ENCODE peak calls at places on chromosomes 6 and 20, in ten cellular contexts. X is neural progenitor cell, Y is heart left ventricle, A is A549, W is nephron progenitor cell, S is fibroblast of mammary gland, C is glutamatergic neuron, L is Peyer's patch, O is GM13977, E is heart right ventricle. K is an unnamed sample.

GRCh38 chr6:23690650-23691049 is 435.4 kb upstream of the NRSN1 start:
- DNase-seq in X (no peak), Y (no peak), A (no peak), W (no peak), S (no peak), C (no peak), L (no peak), O (no peak), E (no peak), K (no peak)

GRCh38 chr6:34017106-34017805 is 128.6 kb downstream of the GRM4 start:
- DNase-seq in X (no peak), Y (no peak), A (no peak), W (no peak), S (no peak), C (no peak), L (no peak), O (no peak), E (no peak), K (no peak)

GRCh38 chr6:79544939-79545450 is 7.8 kb upstream of the LCA5 start:
- DNase-seq in X (peak), Y (peak), A (peak), W (peak), S (peak), C (peak), L (no peak), O (peak), E (peak), K (peak)

GRCh38 chr20:21124190-21124589 is 1.7 kb upstream of the KIZ start:
- DNase-seq in X (no peak), Y (no peak), A (no peak), W (no peak), S (no peak), C (no peak), L (no peak), O (no peak), E (no peak), K (no peak)

GRCh38 chr6:56742122-56742791 is 99.6 kb upstream of the DST start:
- DNase-seq in X (no peak), Y (no peak), A (no peak), W (no peak), S (peak), C (no peak), L (no peak), O (no peak), E (no peak), K (no peak)

GRCh38 chr6:35719830-35720733 is 16.8 kb upstream of the ARMC12 start:
- DNase-seq in X (peak), Y (peak), A (no peak), W (peak), S (no peak), C (peak), L (peak), O (peak), E (peak), K (peak)

GRCh38 chr6:1894954-1895353 is 285.2 kb downstream of the FOXC1 start:
- DNase-seq in X (no peak), Y (no peak), A (no peak), W (no peak), S (no peak), C (no peak), L (no peak), O (no peak), E (no peak), K (no peak)

GRCh38 chr6:41713161-41713649 is 22.2 kb downstream of the TFEB start:
- DNase-seq in X (no peak), Y (peak), A (peak), W (no peak), S (no peak), C (no peak), L (no peak), O (no peak), E (peak), K (no peak)

GRCh38 chr20:1890469-1891262 is 4.5 kb upstream of the SIRPA start:
- DNase-seq in X (no peak), Y (peak), A (no peak), W (no peak), S (no peak), C (no peak), L (no peak), O (no peak), E (no peak), K (no peak)

GRCh38 chr6:20350215-20350614 is 51.5 kb upstream of the E2F3 start:
- DNase-seq in X (peak), Y (no peak), A (no peak), W (no peak), S (no peak), C (no peak), L (no peak), O (no peak), E (no peak), K (peak)

GRCh38 chr6:101878554-101879276 is 485.2 kb downstream of the GRIK2 start:
- DNase-seq in X (no peak), Y (no peak), A (no peak), W (no peak), S (no peak), C (no peak), L (no peak), O (no peak), E (no peak), K (no peak)

GRCh38 chr20:10316582-10316981 is 98.0 kb downstream of the SNAP25 start:
- DNase-seq in X (no peak), Y (no peak), A (no peak), W (no peak), S (no peak), C (no peak), L (no peak), O (no peak), E (no peak), K (no peak)

GRCh38 chr6:43779864-43780260 is 9.9 kb downstream of the VEGFA start:
- DNase-seq in X (no peak), Y (peak), A (no peak), W (no peak), S (no peak), C (no peak), L (no peak), O (no peak), E (no peak), K (no peak)

GRCh38 chr6:15329154-15329781 is 83.4 kb downstream of the JARID2 start:
- DNase-seq in X (peak), Y (peak), A (no peak), W (no peak), S (peak), C (no peak), L (no peak), O (no peak), E (no peak), K (no peak)

GRCh38 chr20:2168946-2169345 is 67.3 kb downstream of the STK35 start:
- DNase-seq in X (no peak), Y (no peak), A (no peak), W (no peak), S (no peak), C (no peak), L (no peak), O (no peak), E (no peak), K (no peak)

GRCh38 chr6:42142118-42142835 is at the start of gene C6orf132:
- DNase-seq in X (peak), Y (peak), A (no peak), W (peak), S (no peak), C (peak), L (no peak), O (no peak), E (no peak), K (peak)

GRCh38 chr6:41097467-41098090 is 24.8 kb downstream of the NFYA start:
- DNase-seq in X (no peak), Y (no peak), A (no peak), W (no peak), S (no peak), C (no peak), L (no peak), O (no peak), E (no peak), K (no peak)

GRCh38 chr6:158631678-158632537 is 12.6 kb downstream of the DYNLT1 start:
- DNase-seq in X (no peak), Y (peak), A (peak), W (no peak), S (peak), C (no peak), L (no peak), O (no peak), E (peak), K (peak)

GRCh38 chr20:51447097-51447764 is 95.3 kb downstream of the NFATC2 start:
- DNase-seq in X (peak), Y (peak), A (peak), W (no peak), S (peak), C (no peak), L (peak), O (no peak), E (peak), K (no peak)

GRCh38 chr6:44629636-44630035 is 242.1 kb downstream of the CDC5L start:
- DNase-seq in X (no peak), Y (no peak), A (no peak), W (no peak), S (no peak), C (no peak), L (no peak), O (no peak), E (no peak), K (no peak)

GRCh38 chr6:6246539-6246938 is 73.9 kb downstream of the F13A1 start:
- DNase-seq in X (no peak), Y (no peak), A (no peak), W (no peak), S (no peak), C (peak), L (no peak), O (no peak), E (no peak), K (no peak)

GRCh38 chr6:40427196-40427595 is 160.0 kb downstream of the LRFN2 start:
- DNase-seq in X (no peak), Y (no peak), A (no peak), W (no peak), S (no peak), C (no peak), L (no peak), O (no peak), E (no peak), K (no peak)

DNA sequence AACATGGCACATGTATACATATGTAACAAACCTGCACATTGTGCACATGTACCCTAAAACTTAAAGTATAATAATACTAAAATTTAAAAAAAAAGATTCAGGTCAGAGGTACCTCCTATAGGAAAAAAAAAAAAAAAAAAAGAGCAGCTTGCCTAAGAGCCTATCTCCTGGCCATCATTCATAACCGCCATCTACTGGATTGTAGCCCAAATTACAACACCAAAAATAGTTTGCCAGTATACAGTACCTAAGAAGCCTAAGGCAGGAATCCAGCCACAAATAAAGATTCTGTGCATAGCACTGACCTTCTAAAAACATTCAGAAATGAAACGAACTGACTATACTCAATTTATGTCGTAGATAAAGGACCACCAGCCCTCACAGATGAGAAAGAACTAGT is 438.4 kb upstream of the ADGRB3 start:
- DNase-seq in X (peak), Y (no peak), A (no peak), W (no peak), S (peak), C (no peak), L (no peak), O (no peak), E (no peak), K (no peak)
- TF ChIP-seq CTCF in X (peak), Y (no peak), A (no peak), W (no peak), S (peak), C (peak), L (no peak), O (peak), E (no peak), K (peak)

GRCh38 chr6:139165324-139165723 is 30.4 kb downstream of the HECA start:
- DNase-seq in X (no peak), Y (no peak), A (no peak), W (no peak), S (no peak), C (no peak), L (no peak), O (no peak), E (no peak), K (no peak)
- TF ChIP-seq CTCF in X (no peak), Y (no peak), A (no peak), W (no peak), S (no peak), C (no peak), L (no peak), O (no peak), E (no peak), K (no peak)

GRCh38 chr20:32021091-32021490 is 10.9 kb downstream of the CCM2L start:
- DNase-seq in X (no peak), Y (no peak), A (no peak), W (no peak), S (no peak), C (no peak), L (no peak), O (no peak), E (no peak), K (no peak)

GRCh38 chr20:32019563-32020463 is 9.6 kb downstream of the CCM2L start:
- DNase-seq in X (no peak), Y (no peak), A (no peak), W (no peak), S (no peak), C (no peak), L (no peak), O (no peak), E (no peak), K (no peak)

GRCh38 chr20:32018269-32019155 is 8.3 kb downstream of the CCM2L start:
- DNase-seq in X (peak), Y (peak), A (peak), W (peak), S (no peak), C (peak), L (peak), O (peak), E (peak), K (peak)

GRCh38 chr20:32019156-32019510 is 8.9 kb downstream of the CCM2L start:
- DNase-seq in X (peak), Y (no peak), A (peak), W (peak), S (no peak), C (no peak), L (no peak), O (no peak), E (no peak), K (peak)

GRCh38 chr20:32017711-32018251 is 7.5 kb downstream of the CCM2L start:
- DNase-seq in X (peak), Y (no peak), A (peak), W (peak), S (no peak), C (peak), L (peak), O (peak), E (no peak), K (peak)
- TF ChIP-seq CTCF in X (peak), Y (no peak), A (no peak), W (no peak), S (no peak), C (peak), L (peak), O (peak), E (no peak), K (peak)

GRCh38 chr6:30227242-30227722 is 14.1 kb upstream of the TRIM26 start:
- DNase-seq in X (no peak), Y (no peak), A (no peak), W (no peak), S (no peak), C (no peak), L (no peak), O (no peak), E (no peak), K (no peak)

GRCh38 chr6:30234361-30234760 is 21.2 kb upstream of the TRIM26 start:
- DNase-seq in X (no peak), Y (no peak), A (no peak), W (no peak), S (peak), C (no peak), L (no peak), O (no peak), E (no peak), K (no peak)

GRCh38 chr6:30227763-30228487 is 14.7 kb upstream of the TRIM26 start:
- DNase-seq in X (no peak), Y (no peak), A (no peak), W (no peak), S (no peak), C (no peak), L (no peak), O (peak), E (no peak), K (peak)

DNA sequence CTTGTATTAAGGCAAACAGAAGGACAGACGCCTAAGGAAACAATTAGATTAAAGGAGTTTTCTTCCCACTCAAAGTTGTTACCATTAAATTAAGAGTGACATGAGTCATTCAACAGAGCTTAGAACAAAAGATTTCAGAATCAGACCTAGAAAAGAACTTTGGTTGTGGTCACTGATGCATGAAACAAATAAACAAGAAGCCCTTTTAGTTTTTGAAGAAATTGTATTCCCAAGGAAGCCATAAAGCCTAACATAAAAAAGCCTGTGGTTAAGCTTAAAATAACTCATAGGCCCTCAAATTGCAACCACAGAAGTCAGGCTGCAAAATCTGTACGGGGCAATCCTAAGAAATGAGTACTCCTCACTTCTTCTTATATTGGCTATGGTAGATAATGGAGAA is 17.9 kb upstream of the TRIM26 start:
- DNase-seq in X (no peak), Y (no peak), A (no peak), W (no peak), S (no peak), C (no peak), L (no peak), O (no peak), E (no peak), K (no peak)
- TF ChIP-seq CTCF in X (no peak), Y (no peak), A (no peak), W (no peak), S (no peak), C (no peak), L (no peak), O (no peak), E (no peak), K (no peak)

DNA sequence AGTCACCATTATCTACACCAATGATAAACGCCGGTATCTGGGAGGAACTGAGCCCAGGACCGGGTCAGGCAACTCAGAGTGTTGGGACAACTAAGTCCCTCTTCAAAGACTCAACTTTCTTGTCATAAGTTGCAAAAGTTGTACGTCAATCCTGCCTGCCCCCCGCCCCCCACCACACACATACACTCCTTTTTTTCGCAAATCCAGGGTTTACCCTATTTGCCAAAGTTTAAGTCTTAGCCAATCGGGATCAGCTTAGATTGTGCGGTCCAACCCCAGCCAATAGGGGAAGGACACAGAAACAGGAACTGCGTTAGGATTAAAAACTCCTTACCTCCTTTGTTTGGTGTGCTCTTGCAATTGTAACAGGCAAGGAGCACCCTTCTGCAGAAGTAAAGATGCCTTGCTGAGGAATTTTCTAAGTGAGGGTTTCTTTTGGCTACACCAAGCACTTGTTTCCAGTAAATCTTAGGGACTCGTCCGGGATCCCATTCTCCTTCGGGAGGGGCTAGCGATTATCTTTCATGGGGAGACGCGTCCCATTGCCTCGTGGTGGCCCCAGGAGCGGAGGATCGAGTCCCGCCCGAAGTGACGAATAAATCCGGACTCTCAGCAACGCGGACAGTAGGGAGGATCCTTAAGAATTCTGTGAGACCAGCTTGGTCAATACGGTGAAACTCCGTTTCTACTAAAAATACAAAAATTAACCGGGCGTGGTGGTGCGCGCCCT is 69.3 kb upstream of the PRSS16 start:
- DNase-seq in X (peak), Y (peak), A (peak), W (peak), S (peak), C (peak), L (peak), O (peak), E (peak), K (peak)
- TF ChIP-seq CTCF in X (no peak), Y (no peak), A (no peak), W (no peak), S (no peak), C (no peak), L (no peak), O (no peak), E (no peak), K (peak)

DNA sequence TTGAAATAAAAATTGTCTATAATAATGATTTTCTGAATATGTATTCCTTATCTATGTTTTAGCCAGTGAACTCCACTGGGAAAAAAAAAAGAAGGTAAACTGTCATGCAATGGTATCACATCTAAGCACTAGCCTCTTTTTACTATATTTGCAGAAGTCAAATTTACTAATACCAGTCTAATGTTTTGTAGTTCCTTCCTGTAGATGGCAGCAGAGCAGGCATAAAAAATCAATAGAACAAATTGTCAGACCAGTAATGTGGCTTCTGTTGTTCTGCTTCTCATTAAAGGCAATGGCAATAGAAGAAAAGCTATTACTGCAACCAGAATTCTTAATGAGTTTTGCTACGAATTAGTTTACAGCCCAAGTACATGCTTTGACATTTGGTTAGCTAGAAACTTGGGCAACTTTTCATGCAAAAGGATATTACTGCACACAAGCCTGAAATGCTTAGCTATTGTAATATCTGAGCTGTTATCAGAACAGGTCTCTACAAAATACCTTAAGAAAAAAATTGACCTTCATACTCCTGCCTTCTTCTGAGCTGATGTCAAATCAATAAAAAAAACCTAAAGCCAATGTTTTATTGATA is 476.9 kb downstream of the KHDRBS2 start:
- DNase-seq in X (peak), Y (no peak), A (peak), W (peak), S (peak), C (no peak), L (no peak), O (peak), E (no peak), K (no peak)
- TF ChIP-seq CTCF in X (peak), Y (peak), A (no peak), W (peak), S (peak), C (peak), L (peak), O (peak), E (no peak), K (peak)

GRCh38 chr6:70905676-70906075 is 51.2 kb downstream of the B3GAT2 start:
- DNase-seq in X (no peak), Y (no peak), A (no peak), W (no peak), S (no peak), C (no peak), L (no peak), O (no peak), E (no peak), K (no peak)
- TF ChIP-seq CTCF in X (no peak), Y (no peak), A (no peak), W (no peak), S (no peak), C (no peak), L (no peak), O (no peak), E (no peak), K (no peak)

K was measured in endodermal cell.